ENCODE peak calls at places on chromosome 13, in four cellular contexts. M, Z, X and S are unnamed samples.

GRCh38 chr13:25167775-25168174 is 4.3 kb downstream of the AMER2 start:
- DNase-seq in M (no peak), Z (no peak), X (no peak), S (no peak)

GRCh38 chr13:45921337-45921736 is 69.8 kb upstream of the SIAH3 start:
- DNase-seq in M (no peak), Z (no peak), X (no peak), S (no peak)

GRCh38 chr13:83498486-83499190 is 383.6 kb downstream of the SLITRK1 start:
- DNase-seq in M (no peak), Z (no peak), X (no peak), S (no peak)

GRCh38 chr13:34587586-34587985 is 354.5 kb upstream of the NBEA start:
- DNase-seq in M (no peak), Z (no peak), X (no peak), S (no peak)

GRCh38 chr13:112210401-112210800 is 143.5 kb downstream of the SOX1 start:
- DNase-seq in M (no peak), Z (no peak), X (no peak), S (no peak)

GRCh38 chr13:90834700-90835099 is 512.8 kb upstream of the MIR17HG start:
- DNase-seq in M (no peak), Z (no peak), X (no peak), S (no peak)

GRCh38 chr13:51856027-51856736 is 5.6 kb upstream of the CCDC70 start:
- DNase-seq in M (no peak), Z (no peak), X (no peak), S (no peak)

GRCh38 chr13:111659842-111660241 is 339.4 kb downstream of the TEX29 start:
- DNase-seq in M (no peak), Z (no peak), X (no peak), S (no peak)

GRCh38 chr13:67043901-67044300 is 186.2 kb downstream of the PCDH9 start:
- DNase-seq in M (no peak), Z (no peak), X (no peak), S (no peak)

GRCh38 chr13:30731658-30732390 is 3.5 kb upstream of the ALOX5AP start:
- DNase-seq in M (no peak), Z (no peak), X (no peak), S (no peak)

GRCh38 chr13:51230473-51231105 is 8.4 kb downstream of the FAM124A start:
- DNase-seq in M (no peak), Z (no peak), X (no peak), S (no peak)

GRCh38 chr13:21639604-21640003 is 31.3 kb upstream of the FGF9 start:
- DNase-seq in M (no peak), Z (no peak), X (no peak), S (no peak)

GRCh38 chr13:69458013-69458412 is 649.6 kb upstream of the ATXN8OS start:
- DNase-seq in M (no peak), Z (no peak), X (no peak), S (no peak)

GRCh38 chr13:39888865-39889810 is 233.7 kb downstream of the COG6 start:
- DNase-seq in M (no peak), Z (no peak), X (no peak), S (no peak)

GRCh38 chr13:49374585-49375290 is 69.1 kb downstream of the CAB39L start:
- DNase-seq in M (no peak), Z (no peak), X (peak), S (no peak)

GRCh38 chr13:73274147-73274546 is 215.3 kb downstream of the KLF5 start:
- DNase-seq in M (no peak), Z (no peak), X (no peak), S (no peak)

GRCh38 chr13:110464547-110465343 is 96.8 kb downstream of the RAB20 start:
- DNase-seq in M (no peak), Z (no peak), X (no peak), S (no peak)

GRCh38 chr13:112634102-112634501 is 46.1 kb upstream of the TUBGCP3 start:
- DNase-seq in M (no peak), Z (no peak), X (no peak), S (no peak)

GRCh38 chr13:99416411-99417121 is 84.7 kb upstream of the TM9SF2 start:
- DNase-seq in M (no peak), Z (no peak), X (no peak), S (no peak)

GRCh38 chr13:38348890-38349289 is 761 bp upstream of the UFM1 start:
- DNase-seq in M (no peak), Z (no peak), X (no peak), S (no peak)

GRCh38 chr13:29884671-29885424 is 34.4 kb upstream of the UBL3 start:
- DNase-seq in M (no peak), Z (peak), X (no peak), S (no peak)

GRCh38 chr13:106348032-106348431 is 187.4 kb downstream of the EFNB2 start:
- DNase-seq in M (no peak), Z (no peak), X (no peak), S (no peak)

GRCh38 chr13:107205318-107206112 is 637.6 kb upstream of the ARGLU1 start:
- DNase-seq in M (peak), Z (peak), X (peak), S (peak)

GRCh38 chr13:108276060-108276459 is 6.5 kb downstream of the TNFSF13B start:
- DNase-seq in M (no peak), Z (no peak), X (no peak), S (no peak)

GRCh38 chr13:112684041-112684440 is 5.8 kb upstream of the ATP11A start:
- DNase-seq in M (no peak), Z (no peak), X (no peak), S (no peak)

GRCh38 chr13:46168341-46168740 is 13.6 kb downstream of the LCP1 start:
- DNase-seq in M (no peak), Z (no peak), X (no peak), S (no peak)

GRCh38 chr13:99722419-99722818 is 221.1 kb downstream of the TM9SF2 start:
- DNase-seq in M (no peak), Z (no peak), X (no peak), S (no peak)

GRCh38 chr13:51357928-51358595 is 18.6 kb downstream of the SERPINE3 start:
- DNase-seq in M (no peak), Z (no peak), X (no peak), S (no peak)

GRCh38 chr13:33213797-33214196 is 71.8 kb downstream of the STARD13 start:
- DNase-seq in M (no peak), Z (no peak), X (no peak), S (no peak)

GRCh38 chr13:38429916-38430315 is 80.3 kb downstream of the UFM1 start:
- DNase-seq in M (no peak), Z (no peak), X (no peak), S (no peak)

GRCh38 chr13:110620596-110620995 is 5.3 kb downstream of the NAXD start:
- DNase-seq in M (no peak), Z (no peak), X (no peak), S (no peak)

GRCh38 chr13:42906257-42906656 is 85.8 kb downstream of the EPSTI1 start:
- DNase-seq in M (no peak), Z (no peak), X (no peak), S (no peak)

GRCh38 chr13:114164027-114164426 is 15.0 kb upstream of the CFAP97D2 start:
- DNase-seq in M (no peak), Z (no peak), X (no peak), S (no peak)

GRCh38 chr13:114161028-114161556 is 18.0 kb upstream of the CFAP97D2 start:
- DNase-seq in M (no peak), Z (no peak), X (no peak), S (no peak)

GRCh38 chr13:114164681-114165429 is 14.2 kb upstream of the CFAP97D2 start:
- DNase-seq in M (no peak), Z (no peak), X (no peak), S (no peak)

GRCh38 chr13:114162533-114162922 is 16.5 kb upstream of the CFAP97D2 start:
- DNase-seq in M (no peak), Z (no peak), X (no peak), S (no peak)

DNA sequence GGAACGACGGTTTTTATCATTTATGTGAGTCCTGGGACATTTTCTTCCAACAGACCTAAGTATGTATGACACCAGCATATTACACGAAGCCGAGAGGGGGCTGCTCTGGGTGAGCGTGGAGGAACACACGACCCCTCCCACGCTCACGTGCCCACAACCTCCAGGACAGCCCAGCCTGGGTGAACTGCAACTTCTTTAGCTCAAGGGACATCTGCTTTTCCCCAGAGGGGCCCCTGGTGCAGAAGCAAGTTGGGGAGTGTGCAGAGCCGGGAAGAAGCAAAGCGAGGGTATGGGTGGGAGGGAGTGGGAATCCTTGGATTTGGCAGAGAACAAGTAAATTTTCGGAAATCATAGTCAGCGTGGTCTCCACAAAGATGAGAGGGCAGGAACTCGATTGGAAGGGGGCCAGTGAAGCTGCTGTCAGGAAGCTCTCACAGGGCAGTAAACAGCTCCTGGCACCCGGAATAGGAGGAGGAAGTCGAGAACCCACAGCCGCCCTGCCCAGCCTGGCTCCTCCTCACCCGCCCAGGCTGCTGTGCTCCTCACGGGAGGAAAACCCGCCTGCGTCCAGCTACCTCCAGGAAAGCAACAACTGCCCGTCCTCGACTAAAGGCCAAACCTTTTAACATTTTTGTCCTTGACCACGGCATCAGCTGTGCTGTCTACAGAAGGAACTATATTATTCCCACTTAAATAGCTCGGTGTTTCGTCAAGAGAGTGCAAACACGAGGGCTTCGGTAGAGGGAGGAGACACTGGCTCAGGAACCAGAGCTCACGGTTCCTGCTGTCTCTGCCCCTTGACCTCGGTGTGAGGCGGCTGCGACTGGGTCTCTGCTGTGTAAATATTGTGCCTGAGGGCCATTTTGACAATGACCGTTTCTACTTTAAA is 17.2 kb upstream of the CFAP97D2 start:
- DNase-seq in M (no peak), Z (peak), X (no peak), S (no peak)
- TF ChIP-seq POLR2AphosphoS5 in M (no peak), Z (no peak), X (no peak), S (no peak)

GRCh38 chr13:98141091-98141490 is 1.8 kb upstream of the FARP1 start:
- DNase-seq in M (no peak), Z (no peak), X (no peak), S (no peak)

GRCh38 chr13:98143157-98143553 is 261 bp downstream of the FARP1 start:
- DNase-seq in M (no peak), Z (no peak), X (no peak), S (no peak)

GRCh38 chr13:98142427-98143156 is at the start of gene FARP1:
- DNase-seq in M (peak), Z (peak), X (peak), S (peak)

GRCh38 chr13:98141509-98141908 is 1.4 kb upstream of the FARP1 start:
- DNase-seq in M (no peak), Z (no peak), X (no peak), S (no peak)

GRCh38 chr13:98141938-98142426 is 912 bp upstream of the FARP1 start:
- DNase-seq in M (no peak), Z (no peak), X (no peak), S (no peak)
- TF ChIP-seq TAF1 in M (no peak), Z (no peak), X (no peak), S (no peak)

GRCh38 chr13:27250833-27251165 is 559 bp upstream of the RPL21 start:
- DNase-seq in M (no peak), Z (no peak), X (no peak), S (no peak)

GRCh38 chr13:27252467-27252866 is 1.1 kb downstream of the RPL21 start:
- DNase-seq in M (no peak), Z (no peak), X (no peak), S (no peak)

GRCh38 chr13:27245610-27246009 is 5.7 kb upstream of the RPL21 start:
- DNase-seq in M (no peak), Z (no peak), X (no peak), S (no peak)

GRCh38 chr13:27257233-27257568 is 5.8 kb downstream of the RPL21 start:
- DNase-seq in M (no peak), Z (no peak), X (no peak), S (no peak)

DNA sequence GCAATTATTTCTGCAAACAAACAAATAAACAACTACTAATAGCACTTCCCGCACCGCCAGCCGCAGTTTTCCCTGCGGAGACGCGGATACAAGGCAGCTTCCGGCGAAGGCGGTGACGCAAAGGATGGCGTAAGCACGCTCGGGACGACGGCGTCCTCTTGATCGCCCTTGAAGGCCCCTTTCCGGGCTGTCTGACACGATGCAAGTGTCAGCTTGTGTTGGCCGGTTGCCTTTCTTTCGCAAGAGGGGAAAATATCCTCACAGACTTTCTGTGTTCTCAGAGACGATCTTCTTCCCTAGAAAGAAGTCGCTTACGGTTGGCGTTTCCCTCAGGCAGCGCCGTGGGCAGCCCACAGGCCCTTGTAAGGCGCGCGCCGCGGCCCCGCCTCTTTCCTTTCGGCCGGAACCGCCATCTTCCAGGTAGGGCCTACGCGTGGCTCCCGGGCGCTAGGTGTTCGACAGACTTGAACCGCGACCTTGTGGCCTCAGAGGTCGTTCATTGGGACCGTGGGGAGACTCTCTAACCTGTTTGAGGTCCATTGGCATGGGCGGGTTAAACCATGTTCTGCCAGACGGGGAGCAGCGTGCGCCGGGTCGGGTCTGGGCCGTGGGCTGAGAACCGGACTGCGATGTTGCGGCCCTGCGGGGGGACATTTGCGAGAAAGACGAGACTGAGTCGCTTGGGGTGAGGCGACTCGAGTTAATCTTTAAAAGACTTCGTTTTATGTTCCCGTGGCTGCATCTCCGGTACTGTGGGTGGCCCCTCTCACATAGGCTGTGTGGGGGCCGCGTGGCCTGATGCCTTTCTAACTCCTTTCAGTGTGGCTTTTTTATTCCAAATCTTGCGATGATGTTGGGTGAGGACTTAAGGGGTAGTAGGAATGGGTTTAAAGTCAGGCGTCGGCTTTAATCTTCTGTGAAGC is at the start of gene RPL21:
- DNase-seq in M (peak), Z (peak), X (peak), S (peak)
- TF ChIP-seq POLR2A in M (peak), Z (peak), X (peak), S (peak)

DNA sequence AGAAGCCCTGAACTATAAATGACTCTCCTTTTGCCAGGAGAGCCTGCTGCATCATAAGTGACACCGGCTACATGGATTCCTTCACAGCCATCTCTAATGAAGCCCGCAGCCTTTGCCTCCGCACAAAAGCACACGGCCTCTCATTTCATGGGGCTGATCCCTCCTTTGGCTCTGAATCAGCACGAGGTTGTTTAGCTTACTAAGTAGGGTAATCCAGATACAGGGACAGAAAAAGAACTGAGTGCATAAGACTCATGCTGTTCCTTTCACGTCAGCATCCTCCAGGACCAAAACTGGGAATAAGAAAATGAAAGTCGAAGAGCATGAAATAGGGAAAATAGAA is 136.3 kb downstream of the DCT start:
- DNase-seq in M (no peak), Z (no peak), X (no peak), S (no peak)
- TF ChIP-seq POLR2AphosphoS5 in M (no peak), Z (no peak), X (no peak), S (no peak)

GRCh38 chr13:44448373-44448772 is 74.7 kb downstream of the SERP2 start:
- DNase-seq in M (no peak), Z (peak), X (no peak), S (no peak)

GRCh38 chr13:44448875-44449274 is 75.3 kb downstream of the SERP2 start:
- DNase-seq in M (no peak), Z (no peak), X (no peak), S (no peak)

GRCh38 chr13:44451109-44451508 is 77.5 kb downstream of the SERP2 start:
- DNase-seq in M (no peak), Z (no peak), X (no peak), S (no peak)

GRCh38 chr13:44451651-44452050 is 78.0 kb downstream of the SERP2 start:
- DNase-seq in M (no peak), Z (no peak), X (no peak), S (no peak)

GRCh38 chr13:44449999-44450821 is 76.6 kb downstream of the SERP2 start:
- DNase-seq in M (no peak), Z (peak), X (no peak), S (no peak)
- TF ChIP-seq TAF1 in M (no peak), Z (no peak), X (no peak), S (no peak)

GRCh38 chr13:48303331-48304131 is at the start of gene RB1:
- DNase-seq in M (peak), Z (peak), X (peak), S (peak)
- TF ChIP-seq POLR2A in M (peak), Z (peak), X (peak), S (peak)